ENCODE peak calls at places on chromosomes 11 and 22, in eight cellular contexts. U is thoracic aorta, V is HFFc6, R is endothelial cell, I is astrocyte of the spinal cord, C is activated gamma-delta T cell treated with Interleukin-2 at 50 U/mL for 16 hours, X is Right ventricle myocardium superior, T is fibroblast of gingiva. H is an unnamed sample.

GRCh38 chr11:13339196-13340153 is 61.9 kb downstream of the BMAL1 start:
- DNase-seq in U (no peak), V (peak), R (no peak), I (peak), C (no peak), X (no peak), T (peak), H (peak)

GRCh38 chr11:2795491-2795991 is 90.0 kb downstream of the CDKN1C start:
- DNase-seq in U (no peak), V (no peak), R (no peak), I (no peak), C (peak), X (peak), T (no peak), H (no peak)

GRCh38 chr11:128500488-128500887 is 86.9 kb downstream of the ETS1 start:
- DNase-seq in U (no peak), V (no peak), R (no peak), I (peak), C (no peak), X (no peak), T (peak), H (no peak)

GRCh38 chr11:18254781-18255361 is 6.4 kb upstream of the SAA2 start:
- DNase-seq in U (no peak), V (no peak), R (no peak), I (no peak), C (no peak), X (no peak), T (no peak), H (no peak)

GRCh38 chr11:124080319-124081001 is 34.8 kb upstream of the VWA5A start:
- DNase-seq in U (no peak), V (no peak), R (no peak), I (no peak), C (no peak), X (no peak), T (no peak), H (no peak)

GRCh38 chr22:42945736-42946135 is 69.2 kb downstream of the PACSIN2 start:
- DNase-seq in U (no peak), V (no peak), R (no peak), I (no peak), C (no peak), X (no peak), T (no peak), H (no peak)

GRCh38 chr11:93196816-93197382 is 892 bp downstream of the SLC36A4 start:
- DNase-seq in U (no peak), V (no peak), R (no peak), I (no peak), C (no peak), X (no peak), T (no peak), H (no peak)

GRCh38 chr11:76768091-76769047 is 14.8 kb upstream of the TSKU start:
- DNase-seq in U (no peak), V (no peak), R (no peak), I (no peak), C (no peak), X (peak), T (no peak), H (no peak)

GRCh38 chr11:109306322-109306721 is 115.7 kb upstream of the C11orf87 start:
- DNase-seq in U (no peak), V (peak), R (no peak), I (no peak), C (no peak), X (no peak), T (no peak), H (no peak)

GRCh38 chr11:114076974-114077373 is 17.5 kb downstream of the ZBTB16 start:
- DNase-seq in U (no peak), V (no peak), R (no peak), I (no peak), C (no peak), X (no peak), T (peak), H (no peak)

GRCh38 chr11:64743591-64744543 is at the start of gene RASGRP2:
- DNase-seq in U (peak), V (no peak), R (peak), I (no peak), C (peak), X (peak), T (peak), H (peak)

GRCh38 chr22:24208012-24208749 is 26.9 kb downstream of the SUSD2 start:
- DNase-seq in U (peak), V (peak), R (no peak), I (peak), C (no peak), X (no peak), T (peak), H (no peak)

GRCh38 chr22:38262051-38262795 is 10.6 kb downstream of the TMEM184B start:
- DNase-seq in U (no peak), V (no peak), R (peak), I (no peak), C (peak), X (peak), T (no peak), H (no peak)

GRCh38 chr11:17735823-17736772 is 1.5 kb downstream of the KCNC1 start:
- DNase-seq in U (no peak), V (no peak), R (no peak), I (no peak), C (no peak), X (peak), T (no peak), H (no peak)

GRCh38 chr11:82750643-82751139 is 17.0 kb upstream of the FAM181B start:
- DNase-seq in U (no peak), V (no peak), R (peak), I (no peak), C (no peak), X (no peak), T (no peak), H (no peak)

GRCh38 chr11:109998921-109999320 is 94.3 kb upstream of the ZC3H12C start:
- DNase-seq in U (no peak), V (no peak), R (no peak), I (no peak), C (no peak), X (no peak), T (no peak), H (no peak)

GRCh38 chr11:15027011-15027410 is 46.4 kb upstream of the CALCB start:
- DNase-seq in U (no peak), V (no peak), R (no peak), I (no peak), C (no peak), X (no peak), T (no peak), H (no peak)

GRCh38 chr11:9601041-9601875 is 27.8 kb downstream of the WEE1 start:
- DNase-seq in U (no peak), V (peak), R (no peak), I (peak), C (peak), X (peak), T (peak), H (peak)

GRCh38 chr22:37205046-37205445 is 7.2 kb downstream of the SSTR3 start:
- DNase-seq in U (no peak), V (no peak), R (no peak), I (no peak), C (no peak), X (no peak), T (no peak), H (no peak)

GRCh38 chr11:96001037-96001436 is 77.1 kb upstream of the MTMR2 start:
- DNase-seq in U (peak), V (peak), R (no peak), I (peak), C (no peak), X (peak), T (peak), H (no peak)

GRCh38 chr11:48109046-48109666 is 107.5 kb upstream of the OR4B1 start:
- DNase-seq in U (no peak), V (peak), R (no peak), I (peak), C (no peak), X (no peak), T (peak), H (no peak)

GRCh38 chr22:19875531-19876313 is 21.0 kb upstream of the GNB1L start:
- DNase-seq in U (no peak), V (no peak), R (no peak), I (peak), C (no peak), X (peak), T (no peak), H (no peak)

GRCh38 chr11:844693-845644 is 2.3 kb downstream of the TSPAN4 start:
- DNase-seq in U (peak), V (peak), R (peak), I (peak), C (no peak), X (peak), T (peak), H (no peak)

GRCh38 chr11:74418509-74418895 is 20.3 kb upstream of the PGM2L1 start:
- DNase-seq in U (no peak), V (peak), R (no peak), I (peak), C (no peak), X (no peak), T (peak), H (no peak)

GRCh38 chr11:10385696-10386095 is 69.4 kb upstream of the AMPD3 start:
- DNase-seq in U (no peak), V (no peak), R (no peak), I (no peak), C (no peak), X (peak), T (peak), H (no peak)

GRCh38 chr11:2477254-2477653 is 32.4 kb downstream of the KCNQ1 start:
- DNase-seq in U (no peak), V (no peak), R (no peak), I (no peak), C (no peak), X (peak), T (no peak), H (no peak)

GRCh38 chr22:36160499-36160942 is at the start of gene APOL3:
- DNase-seq in U (no peak), V (no peak), R (no peak), I (peak), C (no peak), X (peak), T (peak), H (peak)

GRCh38 chr11:200224-201003 is 6.8 kb downstream of the BET1L start:
- DNase-seq in U (no peak), V (no peak), R (no peak), I (no peak), C (no peak), X (peak), T (no peak), H (no peak)

H was measured in T-helper 22 cell.